ENCODE peak calls at places on chromosomes 12 and 14, in four cellular contexts. W, M, L and N are unnamed samples.

GRCh38 chr14:20608383-20609095 is 17.4 kb upstream of the RNASE12 start:
- DNase-seq in M (peak), L (no peak), W (no peak), N (no peak)

GRCh38 chr14:100296106-100296651 is 10.1 kb downstream of the SLC25A29 start:
- DNase-seq in W (no peak), M (no peak), L (no peak), N (no peak)

GRCh38 chr14:63344336-63344735 is 25.6 kb upstream of the GPHB5 start:
- DNase-seq in L (no peak), W (no peak), M (no peak), N (no peak)

GRCh38 chr12:92552412-92553108 is 150.2 kb upstream of the PLEKHG7 start:
- DNase-seq in L (no peak), M (no peak), W (no peak), N (no peak)

GRCh38 chr12:55929306-55929791 is 1.6 kb upstream of the DGKA start:
- DNase-seq in L (peak), M (no peak), W (peak), N (no peak)

GRCh38 chr12:116459921-116460666 is 99.1 kb upstream of the MAP1LC3B2 start:
- DNase-seq in L (no peak), W (no peak), M (no peak), N (peak)

GRCh38 chr12:5480953-5481300 is 49.0 kb downstream of the NTF3 start:
- DNase-seq in L (no peak), W (no peak), M (peak), N (no peak)

GRCh38 chr12:69602954-69603353 is 7.8 kb downstream of the LRRC10 start:
- DNase-seq in L (no peak), W (no peak), M (peak), N (no peak)

GRCh38 chr12:115451151-115451784 is 767.3 kb upstream of the TBX3 start:
- DNase-seq in L (no peak), M (no peak), W (no peak), N (no peak)

GRCh38 chr12:93419388-93420034 is 22.2 kb downstream of the UBE2N start:
- DNase-seq in L (peak), W (peak), M (peak), N (peak)

GRCh38 chr12:93740721-93741120 is 63.5 kb downstream of the CRADD start:
- DNase-seq in L (no peak), W (peak), M (peak), N (peak)

GRCh38 chr12:91361864-91362263 is 179.2 kb upstream of the DCN start:
- DNase-seq in W (peak), M (peak), L (peak), N (peak)

GRCh38 chr14:91058017-91058675 is 2.3 kb downstream of the RPS6KA5 start:
- DNase-seq in M (no peak), W (no peak), L (no peak), N (peak)

GRCh38 chr14:50497351-50497750 is 35.0 kb downstream of the MAP4K5 start:
- DNase-seq in W (no peak), L (no peak), M (no peak), N (no peak)

GRCh38 chr14:105477659-105478623 is 3.3 kb downstream of the CRIP2 start:
- DNase-seq in M (peak), W (no peak), L (no peak), N (no peak)

GRCh38 chr12:43736921-43737440 is 21.6 kb downstream of the PUS7L start:
- DNase-seq in L (no peak), W (no peak), M (no peak), N (no peak)

GRCh38 chr12:111942557-111942956 is 70.4 kb downstream of the TMEM116 start:
- DNase-seq in W (no peak), M (no peak), L (no peak), N (peak)

GRCh38 chr14:93691042-93691780 is 97.1 kb downstream of the PRIMA1 start:
- DNase-seq in L (no peak), M (peak), W (no peak), N (no peak)

GRCh38 chr12:54444202-54444601 is 25.1 kb upstream of the ITGA5 start:
- DNase-seq in W (no peak), M (no peak), L (no peak), N (no peak)

GRCh38 chr12:116964004-116964739 is 53.4 kb downstream of the FBXW8 start:
- DNase-seq in W (no peak), L (no peak), M (no peak), N (no peak)

GRCh38 chr14:74910556-74910955 is 12.5 kb downstream of the RPS6KL1 start:
- DNase-seq in W (no peak), L (no peak), M (no peak), N (peak)

GRCh38 chr12:49357099-49357678 is 10.1 kb upstream of the SPATS2 start:
- DNase-seq in L (peak), W (peak), M (peak), N (peak)

GRCh38 chr14:72631401-72631800 is 262.5 kb downstream of the DPF3 start:
- DNase-seq in M (no peak), W (no peak), L (no peak), N (no peak)

GRCh38 chr12:49703647-49704137 is 3.5 kb downstream of the FMNL3 start:
- DNase-seq in L (peak), W (no peak), M (no peak), N (peak)

GRCh38 chr14:101535232-101535631 is 26.1 kb upstream of the DIO3 start:
- DNase-seq in L (peak), M (no peak), W (no peak), N (no peak)

GRCh38 chr12:42094277-42094676 is 50.4 kb downstream of the GXYLT1 start:
- DNase-seq in M (no peak), W (no peak), L (no peak), N (peak)

GRCh38 chr12:130081420-130081819 is 80.8 kb upstream of the FZD10 start:
- DNase-seq in W (no peak), M (no peak), L (no peak), N (no peak)

GRCh38 chr12:32603858-32604257 is 75.2 kb upstream of the DNM1L start:
- DNase-seq in W (no peak), L (no peak), M (no peak), N (peak)

GRCh38 chr12:574475-575128 is 88.6 kb downstream of the NINJ2 start:
- DNase-seq in W (no peak), L (no peak), M (no peak), N (peak)

GRCh38 chr12:42716521-42716920 is 127.0 kb upstream of the PRICKLE1 start:
- DNase-seq in L (no peak), W (no peak), M (no peak), N (peak)

GRCh38 chr14:21136024-21136423 is 19.8 kb downstream of the OR5AU1 start:
- DNase-seq in W (peak), L (peak), M (peak), N (peak)

DNA sequence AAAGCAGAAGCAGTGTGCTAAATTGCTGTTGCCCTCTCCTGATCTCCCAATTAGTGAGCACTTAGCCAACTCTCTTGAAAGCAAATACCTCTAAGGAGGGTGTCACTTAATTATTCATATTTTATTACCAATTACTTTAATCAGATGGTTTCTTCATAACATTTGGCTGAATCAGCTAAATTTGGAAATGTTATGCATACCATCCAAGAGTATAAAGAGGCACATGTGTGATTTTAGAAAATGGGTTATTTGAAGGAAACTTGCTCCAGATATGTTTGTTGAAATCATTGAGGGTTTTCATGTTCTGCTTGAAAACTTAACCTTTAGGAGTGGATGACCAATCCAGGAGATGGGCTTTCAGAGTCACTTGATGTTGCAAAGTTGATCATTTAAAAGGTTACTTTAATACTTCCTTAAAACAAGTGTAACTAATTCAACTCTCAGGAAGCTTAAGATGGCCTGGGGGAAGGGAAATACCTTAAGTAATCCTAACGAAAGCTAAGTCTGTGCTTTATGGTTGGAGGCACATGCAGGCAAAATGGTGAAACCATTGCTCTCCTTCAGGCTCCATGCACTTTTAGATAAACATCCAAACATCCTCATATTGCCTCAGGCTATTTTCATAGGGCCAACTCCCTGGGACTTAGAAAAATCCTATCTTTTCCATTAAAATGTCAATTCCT is 434.5 kb downstream of the MDGA2 start:
- DNase-seq in W (no peak), L (no peak), M (peak), N (no peak)
- TF ChIP-seq EZH2phosphoT487 in W (no peak), L (no peak), M (no peak), N (no peak)

GRCh38 chr12:105020241-105020962 is 34.3 kb downstream of the NOPCHAP1 start:
- DNase-seq in L (no peak), W (no peak), M (peak), N (no peak)

GRCh38 chr12:105018761-105019160 is 32.6 kb downstream of the NOPCHAP1 start:
- DNase-seq in W (no peak), L (no peak), M (no peak), N (no peak)

GRCh38 chr12:105013892-105014291 is 27.8 kb downstream of the NOPCHAP1 start:
- DNase-seq in M (no peak), L (no peak), W (no peak), N (peak)

GRCh38 chr12:105018001-105018400 is 31.9 kb downstream of the NOPCHAP1 start:
- DNase-seq in W (no peak), M (no peak), L (peak), N (no peak)

DNA sequence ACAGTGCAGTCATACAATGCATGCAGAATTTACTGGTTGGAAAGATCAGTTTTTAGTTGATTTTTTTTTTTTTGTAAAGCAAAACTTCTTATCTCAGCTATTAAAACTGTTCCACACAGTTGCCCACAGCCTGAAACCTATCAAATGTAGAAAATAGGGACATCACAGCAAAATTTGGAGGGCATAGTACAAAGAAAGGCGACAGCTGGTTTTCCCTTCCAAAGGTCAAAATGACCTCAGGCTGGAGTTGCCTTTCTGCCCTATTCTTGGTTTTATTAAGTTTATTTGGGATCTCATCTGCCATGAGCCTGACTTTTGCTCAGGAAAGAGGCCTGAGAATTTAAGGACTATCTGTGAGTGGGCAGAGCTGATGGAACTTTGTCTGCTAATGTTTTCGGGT is 28.5 kb downstream of the NOPCHAP1 start:
- DNase-seq in M (no peak), L (no peak), W (no peak), N (no peak)
- H3K4me2 ChIP-seq in M (no peak), L (no peak), W (no peak), N (no peak)

DNA sequence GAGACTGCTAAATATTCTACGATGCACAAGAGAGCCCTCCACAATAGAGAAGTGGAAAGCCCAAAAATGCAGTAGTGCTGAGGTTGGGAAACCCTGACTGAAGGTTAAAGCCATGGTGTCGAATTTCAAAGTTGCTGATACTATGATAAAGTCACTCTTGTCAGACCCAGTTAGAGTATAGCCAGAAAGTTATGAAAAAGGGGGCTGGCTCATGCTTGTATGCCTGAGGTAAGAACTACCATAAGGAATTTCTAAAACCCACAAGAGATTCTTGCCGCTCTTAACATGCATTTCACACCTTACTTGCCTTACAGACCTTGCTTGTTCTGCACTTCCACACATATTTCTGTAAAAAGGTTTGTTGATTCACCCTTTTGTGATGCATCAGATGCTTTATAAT is 184.6 kb downstream of the SLC6A15 start:
- DNase-seq in M (peak), W (peak), L (no peak), N (peak)
- TF ChIP-seq EZH2phosphoT487 in M (no peak), W (no peak), L (no peak), N (no peak)

GRCh38 chr12:64582111-64582510 is 28.2 kb upstream of the RASSF3 start:
- DNase-seq in M (no peak), L (no peak), W (no peak), N (no peak)

GRCh38 chr12:64584173-64584555 is 26.1 kb upstream of the RASSF3 start:
- DNase-seq in W (no peak), M (no peak), L (no peak), N (no peak)

GRCh38 chr12:64585085-64585484 is 25.2 kb upstream of the RASSF3 start:
- DNase-seq in W (no peak), L (no peak), M (no peak), N (no peak)

GRCh38 chr12:64582862-64583261 is 27.4 kb upstream of the RASSF3 start:
- DNase-seq in W (no peak), M (no peak), L (no peak), N (no peak)

DNA sequence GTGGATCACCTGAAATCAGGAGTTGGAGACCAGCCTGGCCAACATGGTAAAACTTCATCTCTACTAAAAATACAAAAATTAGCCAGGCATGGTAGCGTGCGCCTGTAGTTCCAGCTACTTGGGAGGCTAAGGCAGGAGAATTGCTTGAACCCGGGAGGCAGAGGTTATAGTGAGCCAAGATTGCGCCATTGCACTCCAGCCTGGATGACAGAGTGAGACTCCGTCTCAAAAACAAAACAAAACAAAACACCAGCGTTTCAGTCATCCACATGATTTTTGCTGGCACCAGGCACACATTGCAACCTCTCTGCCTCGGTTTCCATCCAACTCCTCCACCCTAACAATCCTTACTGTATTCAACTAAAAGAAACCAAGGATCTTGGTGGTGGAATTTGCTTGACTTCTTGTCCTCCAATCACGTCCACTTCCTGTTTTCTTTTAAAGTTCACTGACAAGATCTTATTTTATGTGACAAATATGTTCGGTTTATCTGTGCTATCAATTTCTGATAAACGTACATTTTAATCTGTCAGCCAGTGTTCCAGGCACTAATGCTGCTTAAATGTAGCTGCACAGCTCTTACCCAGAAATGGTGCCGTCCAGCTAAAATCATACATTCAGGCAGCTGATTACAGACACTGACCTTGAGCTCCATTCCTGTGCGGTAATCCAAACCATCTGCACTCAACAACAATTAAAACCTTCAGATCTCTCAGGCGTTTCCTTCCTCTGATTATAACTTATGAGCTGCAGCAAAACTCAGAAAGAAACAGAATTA is 26.7 kb upstream of the RASSF3 start:
- DNase-seq in W (no peak), M (no peak), L (peak), N (peak)
- H3K4me2 ChIP-seq in W (no peak), M (no peak), L (peak), N (peak)

GRCh38 chr12:124544311-124544970 is 23.0 kb downstream of the NCOR2 start:
- DNase-seq in L (no peak), M (no peak), W (no peak), N (no peak)
- TF ChIP-seq EZH2phosphoT487 in L (no peak), M (no peak), W (no peak), N (no peak)

GRCh38 chr12:106776897-106777296 is 2.4 kb downstream of the RIC8B start:
- DNase-seq in L (no peak), W (no peak), M (no peak), N (no peak)

GRCh38 chr12:106773945-106774807 is at the start of gene RIC8B:
- DNase-seq in W (peak), M (peak), L (no peak), N (peak)

GRCh38 chr12:106771425-106771824 is 3.1 kb upstream of the RIC8B start:
- DNase-seq in M (peak), W (no peak), L (no peak), N (no peak)

GRCh38 chr12:106774808-106775524 is 484 bp downstream of the RIC8B start:
- DNase-seq in M (no peak), W (no peak), L (no peak), N (no peak)

DNA sequence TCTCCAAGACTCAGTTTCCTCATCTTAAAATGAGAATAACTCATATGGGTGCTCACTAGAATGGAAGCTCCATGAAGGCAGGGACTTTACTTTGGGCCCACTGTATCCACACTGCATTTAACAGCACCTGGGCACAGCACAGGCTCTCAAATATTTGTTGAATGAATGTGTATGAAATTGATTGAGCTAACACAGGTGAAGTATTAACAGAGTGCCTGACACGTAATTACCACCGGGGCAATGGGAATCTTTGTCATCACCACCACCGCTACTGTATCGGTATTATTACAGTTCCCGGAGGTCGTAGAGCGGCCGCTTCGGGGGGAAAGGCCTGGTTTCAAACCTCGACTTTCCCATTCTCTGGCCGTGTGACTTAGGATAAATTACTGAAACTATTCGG is 1.2 kb upstream of the RIC8B start:
- DNase-seq in W (no peak), M (peak), L (no peak), N (no peak)
- H3K4me2 ChIP-seq in W (peak), M (peak), L (no peak), N (peak)

DNA sequence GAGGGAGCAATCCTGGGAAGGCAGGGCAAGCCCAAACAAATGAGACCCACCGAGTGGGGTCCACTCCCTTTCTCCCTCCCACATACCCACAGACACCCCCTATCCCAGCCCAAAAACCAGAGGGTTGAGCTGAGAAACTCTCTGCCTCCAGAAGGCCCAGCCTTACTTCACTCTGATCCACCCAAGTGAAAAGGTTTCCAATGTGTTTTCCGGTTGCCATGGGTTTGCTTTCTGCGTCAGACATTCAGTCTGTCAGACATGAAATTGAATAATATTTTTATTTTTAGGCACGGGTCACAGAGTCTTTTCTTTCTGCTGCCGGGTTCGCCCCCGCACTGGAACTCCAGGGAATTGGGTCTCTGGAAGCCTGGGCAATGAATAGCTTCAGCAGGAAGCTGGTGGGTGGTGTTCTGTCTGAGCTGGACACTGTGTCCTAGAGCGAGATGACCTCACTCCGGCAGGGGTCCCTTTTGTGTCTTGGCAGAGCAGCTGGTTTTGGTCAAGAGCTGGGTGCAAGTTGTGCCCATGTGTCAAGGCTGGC is 69.8 kb upstream of the CLMN start:
- DNase-seq in M (no peak), W (no peak), L (no peak), N (peak)
- TF ChIP-seq EZH2phosphoT487 in M (no peak), W (no peak), L (no peak), N (no peak)